ENCODE peak calls at places on chromosomes 1 and 21, in ten cellular contexts. One of them, this sample, is unnamed.

GRCh38 chr1:84708031-84708430 is 17.8 kb upstream of the SSX2IP start:
- DNase-seq in prostate gland: no peak
- DNase-seq in breast epithelium: no peak
- DNase-seq in dorsolateral prefrontal cortex: no peak
- DNase-seq in fibroblast of pulmonary artery: no peak
- DNase-seq in lung: no peak
- DNase-seq in PC-9: no peak
- DNase-seq in tibial artery: no peak
- DNase-seq in lower lobe of right lung: no peak
- DNase-seq in IMR-90: peak; percentile 30
- DNase-seq in this sample: no peak

GRCh38 chr1:183926978-183927377 is 110.5 kb downstream of the COLGALT2 start:
- DNase-seq in tibial artery: no peak
- DNase-seq in lung: no peak
- DNase-seq in breast epithelium: no peak
- DNase-seq in IMR-90: peak; percentile 75
- DNase-seq in lower lobe of right lung: no peak
- DNase-seq in fibroblast of pulmonary artery: peak; percentile 85
- DNase-seq in dorsolateral prefrontal cortex: no peak
- DNase-seq in PC-9: no peak
- DNase-seq in prostate gland: no peak
- DNase-seq in this sample: no peak

GRCh38 chr1:23210351-23210785 is 6.9 kb downstream of the HTR1D start:
- DNase-seq in dorsolateral prefrontal cortex: no peak
- DNase-seq in IMR-90: no peak
- DNase-seq in tibial artery: no peak
- DNase-seq in fibroblast of pulmonary artery: no peak
- DNase-seq in PC-9: peak; percentile 40
- DNase-seq in prostate gland: no peak
- DNase-seq in lung: no peak
- DNase-seq in breast epithelium: no peak
- DNase-seq in lower lobe of right lung: no peak
- DNase-seq in this sample: no peak

GRCh38 chr1:54227091-54227602 is 27.2 kb downstream of the MRPL37 start:
- DNase-seq in fibroblast of pulmonary artery: peak; percentile 38
- DNase-seq in IMR-90: peak; percentile 51
- DNase-seq in breast epithelium: no peak
- DNase-seq in PC-9: peak; percentile 84
- DNase-seq in lower lobe of right lung: no peak
- DNase-seq in lung: no peak
- DNase-seq in prostate gland: no peak
- DNase-seq in tibial artery: peak; percentile 63
- DNase-seq in dorsolateral prefrontal cortex: no peak
- DNase-seq in this sample: no peak

GRCh38 chr1:243421784-243422183 is 165.9 kb downstream of the SDCCAG8 start:
- DNase-seq in prostate gland: peak; percentile 32
- DNase-seq in fibroblast of pulmonary artery: peak; percentile 81
- DNase-seq in lower lobe of right lung: no peak
- DNase-seq in lung: peak; percentile 38
- DNase-seq in tibial artery: no peak
- DNase-seq in IMR-90: peak; percentile 85
- DNase-seq in dorsolateral prefrontal cortex: peak; percentile 50
- DNase-seq in breast epithelium: no peak
- DNase-seq in PC-9: peak; percentile 43
- DNase-seq in this sample: no peak

GRCh38 chr21:46194374-46195334 is 10.4 kb upstream of the SPATC1L start:
- DNase-seq in prostate gland: no peak
- DNase-seq in breast epithelium: no peak
- DNase-seq in tibial artery: no peak
- DNase-seq in IMR-90: no peak
- DNase-seq in PC-9: no peak
- DNase-seq in lower lobe of right lung: peak; percentile 41
- DNase-seq in lung: no peak
- DNase-seq in dorsolateral prefrontal cortex: peak; percentile 29
- DNase-seq in fibroblast of pulmonary artery: no peak
- DNase-seq in this sample: no peak

GRCh38 chr1:19758227-19758830 is 41.4 kb downstream of the TMCO4 start:
- DNase-seq in prostate gland: no peak
- DNase-seq in PC-9: peak; percentile 17
- DNase-seq in dorsolateral prefrontal cortex: no peak
- DNase-seq in fibroblast of pulmonary artery: peak; percentile 58
- DNase-seq in lung: no peak
- DNase-seq in tibial artery: no peak
- DNase-seq in breast epithelium: no peak
- DNase-seq in IMR-90: peak; percentile 84
- DNase-seq in lower lobe of right lung: no peak
- DNase-seq in this sample: no peak

GRCh38 chr1:150974580-150975478 is at the start of gene CERS2:
- DNase-seq in IMR-90: peak; percentile 69
- DNase-seq in prostate gland: peak; percentile 77
- DNase-seq in dorsolateral prefrontal cortex: peak; percentile 67
- DNase-seq in tibial artery: peak; percentile 76
- DNase-seq in breast epithelium: peak; percentile 66
- DNase-seq in fibroblast of pulmonary artery: peak; percentile 74
- DNase-seq in lower lobe of right lung: peak; percentile 90
- DNase-seq in PC-9: peak; percentile 79
- DNase-seq in lung: peak; percentile 79
- DNase-seq in this sample: peak; percentile 86

DNA sequence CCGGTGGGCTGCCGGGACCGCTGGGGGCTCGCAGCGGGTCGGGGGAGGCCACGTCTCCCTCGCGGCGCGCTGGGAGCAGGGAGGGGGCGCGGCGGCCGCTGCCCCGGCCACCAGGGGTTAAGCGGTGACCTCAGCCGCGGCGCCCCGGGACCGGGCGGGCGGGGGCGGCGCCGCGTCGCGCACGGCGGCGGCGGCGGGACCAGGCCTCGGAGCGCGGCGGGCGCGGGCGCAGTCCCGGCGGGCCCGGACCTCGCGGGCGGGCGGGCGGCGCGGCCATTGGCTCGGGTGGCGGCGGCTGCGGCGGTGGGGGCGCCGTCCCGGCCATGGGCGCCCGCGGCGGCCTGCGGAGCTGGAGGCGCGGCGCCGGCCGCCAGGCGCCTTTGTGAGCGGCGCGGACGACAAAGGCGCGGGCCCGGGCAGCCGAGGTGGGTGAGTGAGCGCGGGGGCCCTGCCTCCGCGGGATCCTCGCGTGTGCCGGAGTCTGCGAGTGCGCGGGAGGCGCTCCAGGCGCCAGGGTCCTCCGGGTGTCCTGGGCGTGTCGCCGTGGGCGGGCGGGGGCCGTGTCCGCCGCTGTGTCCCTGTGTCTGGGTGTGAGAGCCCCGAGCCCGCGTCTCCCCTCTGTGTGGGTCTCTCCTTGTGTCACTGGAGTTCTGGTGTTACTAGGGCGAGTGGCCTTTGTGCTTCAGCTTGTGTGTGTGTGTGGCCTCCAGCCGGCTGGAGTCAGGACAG is at the start of gene ARHGEF10L:
- DNase-seq in breast epithelium: no peak
- DNase-seq in dorsolateral prefrontal cortex: no peak
- DNase-seq in lung: no peak
- DNase-seq in lower lobe of right lung: no peak
- DNase-seq in prostate gland: no peak
- DNase-seq in PC-9: no peak
- DNase-seq in tibial artery: no peak
- DNase-seq in IMR-90: no peak
- DNase-seq in fibroblast of pulmonary artery: no peak
- DNase-seq in this sample: no peak
- H3K4me3 ChIP-seq in breast epithelium: peak within 1 kb of the TSS; percentile 63
- H3K4me3 ChIP-seq in dorsolateral prefrontal cortex: peak within 1 kb of the TSS; percentile 76
- H3K4me3 ChIP-seq in lung: peak within 1 kb of the TSS; percentile 52
- H3K4me3 ChIP-seq in lower lobe of right lung: peak within 1 kb of the TSS; percentile 72
- H3K4me3 ChIP-seq in prostate gland: peak within 1 kb of the TSS; percentile 68
- H3K4me3 ChIP-seq in PC-9: peak within 1 kb of the TSS; percentile 75
- H3K4me3 ChIP-seq in tibial artery: peak within 1 kb of the TSS; percentile 97
- H3K4me3 ChIP-seq in IMR-90: peak within 1 kb of the TSS; percentile 79
- H3K4me3 ChIP-seq in fibroblast of pulmonary artery: peak within 1 kb of the TSS; percentile 71
- H3K4me3 ChIP-seq in this sample: peak within 1 kb of the TSS; percentile 90

GRCh38 chr1:155070721-155071556 is 7.4 kb downstream of the EFNA4 start:
- DNase-seq in lung: peak; percentile 79
- DNase-seq in prostate gland: peak; percentile 52
- DNase-seq in tibial artery: peak; percentile 69
- DNase-seq in fibroblast of pulmonary artery: peak; percentile 67
- DNase-seq in IMR-90: peak; percentile 64
- DNase-seq in PC-9: peak; percentile 82
- DNase-seq in lower lobe of right lung: peak; percentile 89
- DNase-seq in dorsolateral prefrontal cortex: peak; percentile 76
- DNase-seq in breast epithelium: no peak
- DNase-seq in this sample: peak; percentile 82

GRCh38 chr1:155068599-155068998 is 5.1 kb downstream of the EFNA4 start:
- DNase-seq in breast epithelium: no peak
- DNase-seq in prostate gland: no peak
- DNase-seq in fibroblast of pulmonary artery: no peak
- DNase-seq in dorsolateral prefrontal cortex: no peak
- DNase-seq in IMR-90: no peak
- DNase-seq in PC-9: no peak
- DNase-seq in lower lobe of right lung: no peak
- DNase-seq in lung: no peak
- DNase-seq in tibial artery: no peak
- DNase-seq in this sample: no peak

GRCh38 chr1:155071701-155072100 is 6.9 kb upstream of the EFNA3 start:
- DNase-seq in lower lobe of right lung: no peak
- DNase-seq in dorsolateral prefrontal cortex: no peak
- DNase-seq in tibial artery: no peak
- DNase-seq in IMR-90: no peak
- DNase-seq in fibroblast of pulmonary artery: no peak
- DNase-seq in PC-9: no peak
- DNase-seq in prostate gland: no peak
- DNase-seq in lung: no peak
- DNase-seq in breast epithelium: no peak
- DNase-seq in this sample: no peak

GRCh38 chr1:155070392-155070700 is 6.8 kb downstream of the EFNA4 start:
- DNase-seq in lung: no peak
- DNase-seq in PC-9: no peak
- DNase-seq in fibroblast of pulmonary artery: no peak
- DNase-seq in tibial artery: no peak
- DNase-seq in prostate gland: no peak
- DNase-seq in lower lobe of right lung: no peak
- DNase-seq in IMR-90: no peak
- DNase-seq in dorsolateral prefrontal cortex: no peak
- DNase-seq in breast epithelium: no peak
- DNase-seq in this sample: no peak

DNA sequence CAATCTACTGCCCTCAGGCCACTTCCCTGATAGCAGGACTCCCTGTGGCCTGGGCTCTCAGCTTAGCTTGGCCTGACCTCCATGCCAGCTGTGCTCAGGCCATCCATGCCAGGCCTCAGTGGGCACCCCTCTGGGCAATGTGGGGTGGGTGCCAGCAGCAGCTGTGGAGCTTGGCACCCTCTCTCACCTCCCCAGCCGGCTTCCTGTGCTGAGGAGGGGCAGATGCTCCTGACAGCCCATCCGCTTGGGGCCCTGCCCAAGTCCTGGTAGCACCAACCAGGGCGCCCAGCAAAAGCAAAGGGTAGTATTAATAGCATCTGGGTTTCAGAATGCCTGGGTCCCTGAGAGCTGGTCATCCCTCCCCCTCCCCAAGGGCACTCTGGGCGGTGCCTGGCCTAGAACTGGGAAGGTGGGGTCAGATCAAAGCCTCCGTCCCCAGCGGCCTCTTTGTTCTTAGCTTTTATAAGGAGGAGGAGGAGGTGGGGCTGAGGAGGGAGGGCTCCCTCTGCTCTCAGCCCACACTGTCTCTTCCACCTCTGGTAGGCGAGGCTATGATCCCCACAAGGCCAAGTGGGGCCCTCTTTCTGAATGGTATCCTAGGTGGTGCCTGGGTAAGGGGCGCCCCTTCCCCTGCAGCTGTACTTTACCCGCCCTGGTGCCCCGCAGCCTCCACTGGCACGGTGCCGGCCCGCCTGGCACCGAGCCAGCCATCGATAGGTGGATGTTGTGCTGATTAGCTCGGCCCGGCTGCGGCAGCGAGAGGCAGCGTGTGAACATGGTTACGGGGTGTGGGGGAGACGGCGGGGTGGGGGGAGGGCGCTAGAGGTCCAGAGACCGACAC is 6.2 kb downstream of the EFNA4 start:
- DNase-seq in fibroblast of pulmonary artery: no peak
- DNase-seq in prostate gland: no peak
- DNase-seq in lung: no peak
- DNase-seq in lower lobe of right lung: no peak
- DNase-seq in PC-9: no peak
- DNase-seq in IMR-90: no peak
- DNase-seq in tibial artery: no peak
- DNase-seq in breast epithelium: no peak
- DNase-seq in dorsolateral prefrontal cortex: no peak
- DNase-seq in this sample: no peak
- H3K4me3 ChIP-seq in fibroblast of pulmonary artery: no peak overlapping the region
- H3K4me3 ChIP-seq in prostate gland: no peak overlapping the region
- H3K4me3 ChIP-seq in lung: no peak overlapping the region
- H3K4me3 ChIP-seq in lower lobe of right lung: no peak overlapping the region
- H3K4me3 ChIP-seq in PC-9: no peak overlapping the region
- H3K4me3 ChIP-seq in IMR-90: no peak overlapping the region
- H3K4me3 ChIP-seq in tibial artery: no peak overlapping the region
- H3K4me3 ChIP-seq in breast epithelium: no peak overlapping the region
- H3K4me3 ChIP-seq in dorsolateral prefrontal cortex: peak overlapping the region; percentile 56
- H3K4me3 ChIP-seq in this sample: no peak overlapping the region

DNA sequence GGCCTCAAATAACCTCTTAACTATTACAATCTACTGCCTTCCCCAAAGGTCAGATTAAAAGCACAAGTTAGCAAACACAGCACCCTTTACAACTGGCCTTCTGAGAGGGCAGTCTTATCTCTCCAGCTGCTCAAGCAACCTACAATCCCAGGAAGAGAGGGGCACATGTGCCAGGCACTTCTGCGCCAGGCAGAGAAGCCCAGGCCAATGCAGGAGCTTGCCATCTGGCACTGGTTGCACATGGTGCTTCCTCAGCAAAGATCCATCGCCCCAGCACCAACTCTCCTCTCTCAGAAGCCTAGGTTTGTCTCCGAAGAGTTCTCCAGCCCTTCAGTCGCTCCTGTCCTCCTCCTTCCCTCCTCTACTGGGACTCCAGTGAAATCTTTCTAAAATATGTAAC is 2.5 kb downstream of the STK40 start:
- DNase-seq in PC-9: no peak
- DNase-seq in dorsolateral prefrontal cortex: no peak
- DNase-seq in prostate gland: no peak
- DNase-seq in lung: no peak
- DNase-seq in fibroblast of pulmonary artery: no peak
- DNase-seq in tibial artery: no peak
- DNase-seq in IMR-90: no peak
- DNase-seq in breast epithelium: no peak
- DNase-seq in lower lobe of right lung: no peak
- DNase-seq in this sample: no peak
- H3K4me3 ChIP-seq in PC-9: no peak overlapping the region
- H3K4me3 ChIP-seq in dorsolateral prefrontal cortex: no peak overlapping the region
- H3K4me3 ChIP-seq in prostate gland: no peak overlapping the region
- H3K4me3 ChIP-seq in lung: no peak overlapping the region
- H3K4me3 ChIP-seq in fibroblast of pulmonary artery: no peak overlapping the region
- H3K4me3 ChIP-seq in tibial artery: no peak overlapping the region
- H3K4me3 ChIP-seq in IMR-90: no peak overlapping the region
- H3K4me3 ChIP-seq in breast epithelium: no peak overlapping the region
- H3K4me3 ChIP-seq in lower lobe of right lung: no peak overlapping the region
- H3K4me3 ChIP-seq in this sample: no peak overlapping the region

DNA sequence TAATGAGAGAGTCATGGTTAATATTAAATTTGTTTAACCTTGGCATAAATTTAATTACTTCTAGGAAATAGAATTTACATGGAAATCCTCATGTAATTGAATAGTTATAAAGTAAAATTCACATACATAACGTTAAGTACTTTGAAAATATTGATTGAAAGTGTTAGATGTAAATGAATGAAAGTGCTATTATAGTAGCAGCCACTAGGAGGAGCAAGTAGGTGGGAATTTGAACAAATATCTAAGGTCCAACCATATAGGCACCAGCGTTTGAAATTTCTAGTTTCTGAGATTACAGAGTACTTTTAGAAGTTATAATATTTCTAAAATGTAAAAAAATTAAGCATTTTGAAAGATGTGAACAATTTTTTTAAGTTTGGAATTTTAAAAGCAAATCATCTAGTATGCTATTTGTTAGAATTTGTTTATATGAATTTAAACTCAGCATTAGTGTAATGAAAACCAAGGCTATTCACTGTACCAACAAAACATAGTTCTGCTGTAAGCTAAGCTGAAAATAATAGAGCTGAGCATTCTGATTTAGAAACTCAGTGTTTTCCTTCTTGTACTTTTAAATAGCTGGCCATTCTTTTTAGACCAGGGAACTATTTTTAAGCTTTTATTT is 3.3 kb downstream of the B3GALT2 start:
- DNase-seq in breast epithelium: no peak
- DNase-seq in IMR-90: peak; percentile 71
- DNase-seq in prostate gland: peak; percentile 20
- DNase-seq in fibroblast of pulmonary artery: peak; percentile 78
- DNase-seq in dorsolateral prefrontal cortex: no peak
- DNase-seq in lower lobe of right lung: no peak
- DNase-seq in tibial artery: no peak
- DNase-seq in lung: no peak
- DNase-seq in PC-9: no peak
- DNase-seq in this sample: no peak
- H3K4me3 ChIP-seq in breast epithelium: no peak overlapping the region
- H3K4me3 ChIP-seq in IMR-90: peak overlapping the region; percentile 32
- H3K4me3 ChIP-seq in prostate gland: no peak overlapping the region
- H3K4me3 ChIP-seq in fibroblast of pulmonary artery: no peak overlapping the region
- H3K4me3 ChIP-seq in dorsolateral prefrontal cortex: peak overlapping the region; percentile 51
- H3K4me3 ChIP-seq in lower lobe of right lung: peak overlapping the region; percentile 47
- H3K4me3 ChIP-seq in tibial artery: no peak overlapping the region
- H3K4me3 ChIP-seq in lung: no peak overlapping the region
- H3K4me3 ChIP-seq in PC-9: no peak overlapping the region
- H3K4me3 ChIP-seq in this sample: no peak overlapping the region